ENCODE peak calls at places on chromosomes 6 and 20, in five cellular contexts. Z is ELR, F is pons, T is naive B cell, R is fibroblast of mammary gland. H is an unnamed sample.

GRCh38 chr6:143940011-143940597 is 68.0 kb downstream of the PLAGL1 start:
- DNase-seq in F (no peak), R (peak), T (peak), Z (peak), H (peak)

GRCh38 chr6:148868314-148868713 is 121.5 kb downstream of the UST start:
- DNase-seq in F (no peak), Z (peak), T (no peak), R (peak), H (no peak)

GRCh38 chr6:47405273-47405672 is 72.3 kb upstream of the CD2AP start:
- DNase-seq in F (no peak), Z (no peak), T (no peak), R (no peak), H (no peak)

GRCh38 chr6:157759028-157759427 is 64.0 kb upstream of the SNX9 start:
- DNase-seq in R (no peak), T (no peak), F (no peak), Z (no peak), H (no peak)

GRCh38 chr6:16543491-16543890 is 217.8 kb downstream of the ATXN1 start:
- DNase-seq in Z (no peak), T (no peak), R (no peak), F (no peak), H (no peak)

GRCh38 chr20:53691060-53691810 is 97.6 kb upstream of the ZNF217 start:
- DNase-seq in Z (peak), T (no peak), F (no peak), R (peak), H (no peak)

GRCh38 chr6:157110620-157111019 is 212.7 kb downstream of the TMEM242 start:
- DNase-seq in R (peak), T (no peak), F (no peak), Z (peak), H (no peak)

GRCh38 chr6:42338573-42339218 is 113.0 kb downstream of the TRERF1 start:
- DNase-seq in T (no peak), R (peak), Z (peak), F (no peak), H (peak)

GRCh38 chr6:1117530-1118286 is 194.2 kb upstream of the FOXQ1 start:
- DNase-seq in R (no peak), F (no peak), Z (no peak), T (no peak), H (no peak)

GRCh38 chr6:20213271-20213798 is 1.1 kb upstream of the MBOAT1 start:
- DNase-seq in F (no peak), T (no peak), Z (peak), R (no peak), H (peak)

GRCh38 chr6:12246900-12247299 is 43.3 kb upstream of the EDN1 start:
- DNase-seq in Z (peak), T (no peak), R (no peak), F (no peak), H (no peak)

GRCh38 chr6:18263561-18264337 is 581 bp downstream of the DEK start:
- DNase-seq in Z (peak), T (peak), F (peak), R (peak), H (no peak)

GRCh38 chr6:138161434-138162103 is at the start of gene ARFGEF3:
- DNase-seq in R (peak), F (no peak), T (peak), Z (peak), H (no peak)

H was measured in GF-D8.